ENCODE peak calls at places on chromosome X, in seven cellular contexts. One of them, this sample, is unnamed.

GRCh38 chrX:72305286-72306084 is at the start of gene CITED1:
- DNase-seq in tibial artery: no peak
- DNase-seq in mesendoderm: peak; percentile 51
- DNase-seq in spleen: no peak
- DNase-seq in pancreas: no peak
- DNase-seq in OCI-LY7: no peak
- DNase-seq in WERI-Rb-1: peak; percentile 45
- DNase-seq in this sample: no peak

GRCh38 chrX:57119416-57119815 is 1.9 kb downstream of the SPIN2B start:
- DNase-seq in WERI-Rb-1: no peak
- DNase-seq in mesendoderm: no peak
- DNase-seq in spleen: no peak
- DNase-seq in pancreas: no peak
- DNase-seq in tibial artery: no peak
- DNase-seq in OCI-LY7: no peak
- DNase-seq in this sample: no peak

GRCh38 chrX:38839269-38839668 is 38.0 kb downstream of the MID1IP1 start:
- DNase-seq in OCI-LY7: no peak
- DNase-seq in tibial artery: no peak
- DNase-seq in mesendoderm: no peak
- DNase-seq in WERI-Rb-1: no peak
- DNase-seq in pancreas: no peak
- DNase-seq in spleen: no peak
- DNase-seq in this sample: no peak

GRCh38 chrX:44314259-44314734 is 29.2 kb downstream of the EFHC2 start:
- DNase-seq in pancreas: no peak
- DNase-seq in spleen: peak; percentile 79
- DNase-seq in WERI-Rb-1: no peak
- DNase-seq in tibial artery: no peak
- DNase-seq in mesendoderm: peak; percentile 72
- DNase-seq in OCI-LY7: no peak
- DNase-seq in this sample: no peak

GRCh38 chrX:148380614-148381561 is 119.5 kb upstream of the AFF2 start:
- DNase-seq in tibial artery: no peak
- DNase-seq in WERI-Rb-1: no peak
- DNase-seq in mesendoderm: peak; percentile 35
- DNase-seq in OCI-LY7: peak; percentile 65
- DNase-seq in pancreas: no peak
- DNase-seq in spleen: no peak
- DNase-seq in this sample: no peak

GRCh38 chrX:120090208-120090607 is 12.7 kb upstream of the RHOXF2B start:
- DNase-seq in pancreas: no peak
- DNase-seq in OCI-LY7: peak; percentile 3
- DNase-seq in tibial artery: no peak
- DNase-seq in mesendoderm: peak; percentile 57
- DNase-seq in WERI-Rb-1: no peak
- DNase-seq in spleen: no peak
- DNase-seq in this sample: no peak

GRCh38 chrX:111568356-111568755 is 56.9 kb downstream of the SERTM2 start:
- DNase-seq in OCI-LY7: no peak
- DNase-seq in spleen: no peak
- DNase-seq in mesendoderm: peak; percentile 67
- DNase-seq in tibial artery: no peak
- DNase-seq in WERI-Rb-1: peak; percentile 13
- DNase-seq in pancreas: no peak
- DNase-seq in this sample: no peak

GRCh38 chrX:150663061-150663460 is 30.1 kb upstream of the MTMR1 start:
- DNase-seq in tibial artery: no peak
- DNase-seq in spleen: no peak
- DNase-seq in WERI-Rb-1: no peak
- DNase-seq in mesendoderm: no peak
- DNase-seq in OCI-LY7: no peak
- DNase-seq in pancreas: no peak
- DNase-seq in this sample: no peak

GRCh38 chrX:139932077-139932900 is 564 bp downstream of the ATP11C start:
- DNase-seq in mesendoderm: no peak
- DNase-seq in OCI-LY7: peak; percentile 45
- DNase-seq in WERI-Rb-1: peak; percentile 18
- DNase-seq in pancreas: peak; percentile 78
- DNase-seq in spleen: peak; percentile 92
- DNase-seq in tibial artery: peak; percentile 25
- DNase-seq in this sample: peak; percentile 77

GRCh38 chrX:1205681-1206611 is 6.5 kb downstream of the CRLF2 start:
- DNase-seq in spleen: peak; percentile 24
- DNase-seq in tibial artery: no peak
- DNase-seq in mesendoderm: peak; percentile 99
- DNase-seq in OCI-LY7: peak; percentile 95
- DNase-seq in pancreas: no peak
- DNase-seq in WERI-Rb-1: no peak
- DNase-seq in this sample: no peak

GRCh38 chrX:94524867-94525266 is 850.9 kb downstream of the FAM133A start:
- DNase-seq in mesendoderm: peak; percentile 1
- DNase-seq in WERI-Rb-1: no peak
- DNase-seq in pancreas: no peak
- DNase-seq in tibial artery: no peak
- DNase-seq in OCI-LY7: no peak
- DNase-seq in spleen: no peak
- DNase-seq in this sample: no peak

GRCh38 chrX:118039591-118039990 is 77.0 kb downstream of the KLHL13 start:
- DNase-seq in spleen: no peak
- DNase-seq in tibial artery: no peak
- DNase-seq in pancreas: no peak
- DNase-seq in OCI-LY7: no peak
- DNase-seq in mesendoderm: no peak
- DNase-seq in WERI-Rb-1: no peak
- DNase-seq in this sample: no peak

GRCh38 chrX:44244008-44244407 is 99.5 kb downstream of the EFHC2 start:
- DNase-seq in spleen: no peak
- DNase-seq in tibial artery: no peak
- DNase-seq in OCI-LY7: peak; percentile 3
- DNase-seq in mesendoderm: peak; percentile 26
- DNase-seq in pancreas: no peak
- DNase-seq in WERI-Rb-1: no peak
- DNase-seq in this sample: no peak

GRCh38 chrX:28585767-28586166 is 1.5 kb upstream of the IL1RAPL1 start:
- DNase-seq in WERI-Rb-1: no peak
- DNase-seq in tibial artery: no peak
- DNase-seq in spleen: no peak
- DNase-seq in pancreas: no peak
- DNase-seq in OCI-LY7: no peak
- DNase-seq in mesendoderm: no peak
- DNase-seq in this sample: no peak

GRCh38 chrX:111254896-111255693 is 15.2 kb downstream of the CAPN6 start:
- DNase-seq in tibial artery: no peak
- DNase-seq in OCI-LY7: no peak
- DNase-seq in pancreas: no peak
- DNase-seq in mesendoderm: peak; percentile 85
- DNase-seq in WERI-Rb-1: no peak
- DNase-seq in spleen: no peak
- DNase-seq in this sample: no peak

GRCh38 chrX:39653656-39654055 is 444.1 kb downstream of the BCOR start:
- DNase-seq in OCI-LY7: no peak
- DNase-seq in tibial artery: no peak
- DNase-seq in mesendoderm: peak; percentile 70
- DNase-seq in WERI-Rb-1: peak; percentile 66
- DNase-seq in pancreas: no peak
- DNase-seq in spleen: no peak
- DNase-seq in this sample: no peak

GRCh38 chrX:108270739-108271396 is 167.4 kb downstream of the COL4A6 start:
- DNase-seq in spleen: no peak
- DNase-seq in tibial artery: no peak
- DNase-seq in OCI-LY7: no peak
- DNase-seq in WERI-Rb-1: no peak
- DNase-seq in pancreas: no peak
- DNase-seq in mesendoderm: peak; percentile 40
- DNase-seq in this sample: no peak

GRCh38 chrX:131841496-131842410 is 181.3 kb upstream of the STK26 start:
- DNase-seq in spleen: no peak
- DNase-seq in tibial artery: no peak
- DNase-seq in OCI-LY7: peak; percentile 52
- DNase-seq in mesendoderm: peak; percentile 77
- DNase-seq in WERI-Rb-1: peak; percentile 40
- DNase-seq in pancreas: no peak
- DNase-seq in this sample: no peak

GRCh38 chrX:47877327-47877726 is 40.6 kb downstream of the ZNF81 start:
- DNase-seq in tibial artery: no peak
- DNase-seq in pancreas: no peak
- DNase-seq in OCI-LY7: no peak
- DNase-seq in spleen: no peak
- DNase-seq in WERI-Rb-1: no peak
- DNase-seq in mesendoderm: no peak
- DNase-seq in this sample: no peak

GRCh38 chrX:54481751-54482150 is 14.3 kb downstream of the FGD1 start:
- DNase-seq in tibial artery: no peak
- DNase-seq in spleen: no peak
- DNase-seq in mesendoderm: peak; percentile 74
- DNase-seq in pancreas: no peak
- DNase-seq in WERI-Rb-1: peak; percentile 24
- DNase-seq in OCI-LY7: peak; percentile 7
- DNase-seq in this sample: no peak

GRCh38 chrX:8960809-8961413 is 73.0 kb downstream of the FAM9B start:
- DNase-seq in mesendoderm: peak; percentile 33
- DNase-seq in spleen: no peak
- DNase-seq in WERI-Rb-1: no peak
- DNase-seq in tibial artery: no peak
- DNase-seq in OCI-LY7: no peak
- DNase-seq in pancreas: no peak
- DNase-seq in this sample: no peak

GRCh38 chrX:134254511-134254910 is 17.5 kb downstream of the CCDC160 start:
- DNase-seq in spleen: no peak
- DNase-seq in WERI-Rb-1: no peak
- DNase-seq in mesendoderm: no peak
- DNase-seq in OCI-LY7: no peak
- DNase-seq in pancreas: no peak
- DNase-seq in tibial artery: no peak
- DNase-seq in this sample: no peak
- H3K27ac ChIP-seq in spleen: no peak overlapping the region
- H3K27ac ChIP-seq in WERI-Rb-1: no peak overlapping the region
- H3K27ac ChIP-seq in mesendoderm: no peak overlapping the region
- H3K27ac ChIP-seq in OCI-LY7: no peak overlapping the region
- H3K27ac ChIP-seq in pancreas: no peak overlapping the region
- H3K27ac ChIP-seq in tibial artery: no peak overlapping the region
- H3K27ac ChIP-seq in this sample: no peak overlapping the region

GRCh38 chrX:41238543-41238942 is 95.4 kb upstream of the DDX3X start:
- DNase-seq in WERI-Rb-1: no peak
- DNase-seq in pancreas: no peak
- DNase-seq in spleen: no peak
- DNase-seq in mesendoderm: peak; percentile 54
- DNase-seq in OCI-LY7: no peak
- DNase-seq in tibial artery: no peak
- DNase-seq in this sample: no peak

GRCh38 chrX:41245641-41246040 is 88.3 kb upstream of the DDX3X start:
- DNase-seq in tibial artery: no peak
- DNase-seq in WERI-Rb-1: no peak
- DNase-seq in spleen: no peak
- DNase-seq in OCI-LY7: no peak
- DNase-seq in mesendoderm: no peak
- DNase-seq in pancreas: no peak
- DNase-seq in this sample: no peak

GRCh38 chrX:41236629-41237028 is 97.3 kb upstream of the DDX3X start:
- DNase-seq in tibial artery: no peak
- DNase-seq in spleen: no peak
- DNase-seq in OCI-LY7: peak; percentile 17
- DNase-seq in mesendoderm: no peak
- DNase-seq in WERI-Rb-1: no peak
- DNase-seq in pancreas: no peak
- DNase-seq in this sample: no peak

GRCh38 chrX:41241962-41242361 is 92.0 kb upstream of the DDX3X start:
- DNase-seq in tibial artery: no peak
- DNase-seq in pancreas: no peak
- DNase-seq in mesendoderm: no peak
- DNase-seq in OCI-LY7: no peak
- DNase-seq in spleen: no peak
- DNase-seq in WERI-Rb-1: no peak
- DNase-seq in this sample: no peak

DNA sequence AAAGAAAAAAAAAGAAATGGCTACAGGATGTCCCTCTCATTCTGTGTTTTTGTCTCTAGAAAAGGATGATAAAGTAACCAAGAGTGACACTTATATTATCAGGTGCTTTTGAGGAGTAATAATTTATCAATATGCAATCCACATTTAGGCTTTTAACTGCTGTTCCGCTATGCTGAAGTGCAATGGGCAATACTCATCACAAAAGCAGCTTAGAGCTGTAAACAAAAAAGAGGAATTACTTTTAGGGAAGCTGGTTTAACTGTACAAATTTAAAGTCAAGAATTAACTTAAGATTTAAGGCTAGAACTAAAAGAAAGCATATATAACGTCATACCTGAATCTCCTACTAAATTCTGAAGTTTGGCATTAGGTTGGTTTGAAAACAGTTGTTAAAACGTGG is 93.5 kb upstream of the DDX3X start:
- DNase-seq in mesendoderm: no peak
- DNase-seq in OCI-LY7: no peak
- DNase-seq in WERI-Rb-1: no peak
- DNase-seq in pancreas: no peak
- DNase-seq in spleen: no peak
- DNase-seq in tibial artery: no peak
- DNase-seq in this sample: no peak
- H3K27ac ChIP-seq in mesendoderm: no peak overlapping the region
- H3K27ac ChIP-seq in OCI-LY7: no peak overlapping the region
- H3K27ac ChIP-seq in WERI-Rb-1: no peak overlapping the region
- H3K27ac ChIP-seq in pancreas: no peak overlapping the region
- H3K27ac ChIP-seq in spleen: peak overlapping the region; percentile 56
- H3K27ac ChIP-seq in tibial artery: no peak overlapping the region
- H3K27ac ChIP-seq in this sample: no peak overlapping the region

DNA sequence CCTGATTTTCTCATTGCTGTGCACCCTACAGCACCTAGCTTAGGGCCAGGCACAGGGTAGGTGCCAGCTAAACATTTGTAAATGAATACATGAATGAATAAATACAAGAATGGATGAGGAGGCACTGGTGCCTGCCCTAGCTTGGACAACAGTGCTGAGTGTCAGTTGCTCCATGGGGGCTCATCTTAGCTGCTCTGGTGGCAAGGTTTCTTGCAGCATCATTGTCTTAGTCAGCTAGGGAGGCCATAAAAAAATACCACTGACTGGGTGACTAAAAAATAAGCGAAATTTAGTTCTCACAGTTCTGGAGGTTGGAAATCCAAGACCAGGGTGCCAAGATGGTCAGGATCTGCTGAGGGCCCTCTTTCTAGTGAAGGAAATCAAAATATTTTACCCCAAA is 31.2 kb downstream of the TMEM31 start:
- DNase-seq in mesendoderm: no peak
- DNase-seq in pancreas: no peak
- DNase-seq in WERI-Rb-1: no peak
- DNase-seq in spleen: no peak
- DNase-seq in tibial artery: no peak
- DNase-seq in OCI-LY7: no peak
- DNase-seq in this sample: no peak
- H3K27ac ChIP-seq in mesendoderm: peak overlapping the region; percentile 57
- H3K27ac ChIP-seq in pancreas: no peak overlapping the region
- H3K27ac ChIP-seq in WERI-Rb-1: no peak overlapping the region
- H3K27ac ChIP-seq in spleen: no peak overlapping the region
- H3K27ac ChIP-seq in tibial artery: no peak overlapping the region
- H3K27ac ChIP-seq in OCI-LY7: no peak overlapping the region
- H3K27ac ChIP-seq in this sample: no peak overlapping the region

DNA sequence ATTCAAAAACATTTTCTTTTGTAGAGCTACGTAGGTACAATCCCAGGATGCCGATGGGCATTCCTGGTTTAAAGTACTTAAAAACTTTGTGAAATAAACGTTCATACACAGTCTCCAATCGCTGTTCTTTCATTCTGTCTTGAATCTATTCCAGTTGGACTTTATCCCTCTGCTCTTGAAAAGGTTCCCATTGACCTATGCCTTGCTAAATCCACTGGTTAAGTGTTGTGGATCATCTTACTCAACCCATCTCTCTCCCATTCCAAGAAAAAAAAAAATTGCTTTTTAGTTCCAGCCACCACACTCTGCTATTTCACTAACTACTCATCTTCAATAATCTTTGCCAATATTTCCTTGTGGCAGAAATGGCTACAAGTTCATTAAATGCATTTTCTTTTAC is 542.3 kb upstream of the GRIA3 start:
- DNase-seq in tibial artery: no peak
- DNase-seq in spleen: no peak
- DNase-seq in mesendoderm: no peak
- DNase-seq in pancreas: no peak
- DNase-seq in OCI-LY7: no peak
- DNase-seq in WERI-Rb-1: no peak
- DNase-seq in this sample: no peak
- H3K27ac ChIP-seq in tibial artery: no peak overlapping the region
- H3K27ac ChIP-seq in spleen: no peak overlapping the region
- H3K27ac ChIP-seq in mesendoderm: no peak overlapping the region
- H3K27ac ChIP-seq in pancreas: no peak overlapping the region
- H3K27ac ChIP-seq in OCI-LY7: no peak overlapping the region
- H3K27ac ChIP-seq in WERI-Rb-1: no peak overlapping the region
- H3K27ac ChIP-seq in this sample: no peak overlapping the region